ENCODE peak calls at places on chromosomes 12 and 14, in seven cellular contexts. One of them, this sample, is unnamed.

GRCh38 chr14:45868377-45868776 is 615.4 kb upstream of the MIS18BP1 start:
- DNase-seq in breast epithelium: no peak
- DNase-seq in heart left ventricle: no peak
- DNase-seq in A549: no peak
- DNase-seq in Peyer's patch: no peak
- DNase-seq in stomach: no peak
- DNase-seq in IMR-90: no peak
- DNase-seq in this sample: no peak

GRCh38 chr14:102778616-102779351 is 1.5 kb downstream of the TRAF3 start:
- DNase-seq in breast epithelium: no peak
- DNase-seq in heart left ventricle: no peak
- DNase-seq in A549: no peak
- DNase-seq in Peyer's patch: no peak
- DNase-seq in stomach: no peak
- DNase-seq in IMR-90: peak
- DNase-seq in this sample: no peak

GRCh38 chr14:54251356-54251755 is 145.5 kb upstream of the CDKN3 start:
- DNase-seq in breast epithelium: no peak
- DNase-seq in heart left ventricle: no peak
- DNase-seq in A549: no peak
- DNase-seq in Peyer's patch: no peak
- DNase-seq in stomach: peak
- DNase-seq in IMR-90: no peak
- DNase-seq in this sample: no peak

GRCh38 chr14:94355191-94355794 is 32.2 kb upstream of the SERPINA6 start:
- DNase-seq in breast epithelium: peak
- DNase-seq in heart left ventricle: no peak
- DNase-seq in A549: no peak
- DNase-seq in Peyer's patch: peak
- DNase-seq in stomach: peak
- DNase-seq in IMR-90: peak
- DNase-seq in this sample: peak

GRCh38 chr14:95328876-95329503 is 9.3 kb upstream of the CLMN start:
- DNase-seq in breast epithelium: no peak
- DNase-seq in heart left ventricle: no peak
- DNase-seq in A549: no peak
- DNase-seq in Peyer's patch: no peak
- DNase-seq in stomach: no peak
- DNase-seq in IMR-90: no peak
- DNase-seq in this sample: no peak

GRCh38 chr14:104431929-104432541 is 147.5 kb upstream of the C14orf180 start:
- DNase-seq in breast epithelium: no peak
- DNase-seq in heart left ventricle: peak
- DNase-seq in A549: no peak
- DNase-seq in Peyer's patch: no peak
- DNase-seq in stomach: no peak
- DNase-seq in IMR-90: no peak
- DNase-seq in this sample: peak

GRCh38 chr14:24063263-24063836 is 8.0 kb upstream of the CPNE6 start:
- DNase-seq in breast epithelium: no peak
- DNase-seq in heart left ventricle: no peak
- DNase-seq in A549: no peak
- DNase-seq in Peyer's patch: peak
- DNase-seq in stomach: no peak
- DNase-seq in IMR-90: no peak
- DNase-seq in this sample: no peak

GRCh38 chr14:74979442-74980397 is 23.0 kb upstream of the EIF2B2 start:
- DNase-seq in breast epithelium: no peak
- DNase-seq in heart left ventricle: peak
- DNase-seq in A549: no peak
- DNase-seq in Peyer's patch: peak
- DNase-seq in stomach: no peak
- DNase-seq in IMR-90: peak
- DNase-seq in this sample: no peak

GRCh38 chr14:23366163-23366921 is 1.4 kb upstream of the EFS start:
- DNase-seq in breast epithelium: peak
- DNase-seq in heart left ventricle: peak
- DNase-seq in A549: no peak
- DNase-seq in Peyer's patch: peak
- DNase-seq in stomach: no peak
- DNase-seq in IMR-90: peak
- DNase-seq in this sample: no peak

GRCh38 chr12:127926004-127926403 is 341.0 kb upstream of the TMEM132C start:
- DNase-seq in breast epithelium: no peak
- DNase-seq in heart left ventricle: no peak
- DNase-seq in A549: no peak
- DNase-seq in Peyer's patch: no peak
- DNase-seq in stomach: no peak
- DNase-seq in IMR-90: no peak
- DNase-seq in this sample: no peak

GRCh38 chr12:11564984-11565651 is 84.4 kb upstream of the ETV6 start:
- DNase-seq in breast epithelium: no peak
- DNase-seq in heart left ventricle: no peak
- DNase-seq in A549: no peak
- DNase-seq in Peyer's patch: no peak
- DNase-seq in stomach: no peak
- DNase-seq in IMR-90: no peak
- DNase-seq in this sample: no peak

GRCh38 chr14:99516156-99517045 is 35.2 kb downstream of the CCNK start:
- DNase-seq in breast epithelium: no peak
- DNase-seq in heart left ventricle: peak
- DNase-seq in A549: no peak
- DNase-seq in Peyer's patch: peak
- DNase-seq in stomach: no peak
- DNase-seq in IMR-90: no peak
- DNase-seq in this sample: no peak

GRCh38 chr14:90419200-90419599 is 22.4 kb downstream of the CALM1 start:
- DNase-seq in breast epithelium: peak
- DNase-seq in heart left ventricle: peak
- DNase-seq in A549: peak
- DNase-seq in Peyer's patch: peak
- DNase-seq in stomach: peak
- DNase-seq in IMR-90: peak
- DNase-seq in this sample: peak

GRCh38 chr12:4648499-4649357 is at the start of the genes AKAP3 and NDUFA9:
- DNase-seq in breast epithelium: peak
- DNase-seq in heart left ventricle: peak
- DNase-seq in A549: peak
- DNase-seq in Peyer's patch: peak
- DNase-seq in stomach: peak
- DNase-seq in IMR-90: peak
- DNase-seq in this sample: no peak

GRCh38 chr12:8742501-8742900 is 44.7 kb downstream of the RIMKLB start:
- DNase-seq in breast epithelium: no peak
- DNase-seq in heart left ventricle: no peak
- DNase-seq in A549: no peak
- DNase-seq in Peyer's patch: no peak
- DNase-seq in stomach: no peak
- DNase-seq in IMR-90: peak
- DNase-seq in this sample: no peak

GRCh38 chr12:87332987-87333761 is 696.0 kb downstream of the C12orf50 start:
- DNase-seq in breast epithelium: no peak
- DNase-seq in heart left ventricle: no peak
- DNase-seq in A549: no peak
- DNase-seq in Peyer's patch: no peak
- DNase-seq in stomach: no peak
- DNase-seq in IMR-90: peak
- DNase-seq in this sample: no peak

GRCh38 chr12:53501615-53502181 is 615 bp downstream of the TARBP2 start:
- DNase-seq in breast epithelium: no peak
- DNase-seq in heart left ventricle: no peak
- DNase-seq in A549: no peak
- DNase-seq in Peyer's patch: peak
- DNase-seq in stomach: no peak
- DNase-seq in IMR-90: no peak
- DNase-seq in this sample: no peak

GRCh38 chr14:67240168-67240932 is 885 bp upstream of the PALS1 start:
- DNase-seq in breast epithelium: peak
- DNase-seq in heart left ventricle: peak
- DNase-seq in A549: peak
- DNase-seq in Peyer's patch: peak
- DNase-seq in stomach: peak
- DNase-seq in IMR-90: peak
- DNase-seq in this sample: peak

GRCh38 chr14:72169521-72169920 is 237.3 kb downstream of the RGS6 start:
- DNase-seq in breast epithelium: no peak
- DNase-seq in heart left ventricle: no peak
- DNase-seq in A549: no peak
- DNase-seq in Peyer's patch: no peak
- DNase-seq in stomach: no peak
- DNase-seq in IMR-90: no peak
- DNase-seq in this sample: no peak

GRCh38 chr14:103846569-103847438 is 571 bp downstream of the PPP1R13B start:
- DNase-seq in breast epithelium: no peak
- DNase-seq in heart left ventricle: peak
- DNase-seq in A549: no peak
- DNase-seq in Peyer's patch: peak
- DNase-seq in stomach: peak
- DNase-seq in IMR-90: no peak
- DNase-seq in this sample: no peak

GRCh38 chr12:6199531-6200265 is 502 bp upstream of the CD9 start:
- DNase-seq in breast epithelium: peak
- DNase-seq in heart left ventricle: no peak
- DNase-seq in A549: no peak
- DNase-seq in Peyer's patch: peak
- DNase-seq in stomach: no peak
- DNase-seq in IMR-90: no peak
- DNase-seq in this sample: no peak

DNA sequence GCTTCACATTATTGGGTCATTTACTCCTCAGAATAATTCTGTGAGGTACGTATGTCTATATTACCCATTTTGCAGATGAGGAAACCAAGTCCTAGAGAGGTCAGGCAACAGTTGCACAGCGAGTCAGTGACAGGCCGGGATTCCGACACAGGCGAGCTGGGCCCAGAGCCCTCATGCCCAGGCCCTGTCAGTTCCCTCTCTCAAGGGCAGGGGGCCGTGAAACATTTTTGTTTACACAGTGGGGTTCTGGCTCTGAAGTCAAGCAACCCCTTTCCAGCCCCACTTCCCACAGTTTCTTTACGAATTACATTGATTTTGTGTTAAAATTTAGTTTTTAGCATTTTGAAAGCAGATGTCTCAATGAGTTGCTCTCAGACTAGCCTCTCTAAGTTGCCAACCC is 46.7 kb downstream of the ESRRB start:
- DNase-seq in breast epithelium: no peak
- DNase-seq in heart left ventricle: no peak
- DNase-seq in A549: no peak
- DNase-seq in Peyer's patch: no peak
- DNase-seq in stomach: no peak
- DNase-seq in IMR-90: no peak
- DNase-seq in this sample: no peak
- TF ChIP-seq CTCF in breast epithelium: no peak
- TF ChIP-seq CTCF in heart left ventricle: no peak
- TF ChIP-seq CTCF in A549: no peak
- TF ChIP-seq CTCF in Peyer's patch: no peak
- TF ChIP-seq CTCF in stomach: no peak
- TF ChIP-seq CTCF in IMR-90: no peak
- TF ChIP-seq CTCF in this sample: no peak

GRCh38 chr12:93591137-93591868 is 18.8 kb downstream of the SOCS2 start:
- DNase-seq in breast epithelium: peak
- DNase-seq in heart left ventricle: peak
- DNase-seq in A549: peak
- DNase-seq in Peyer's patch: peak
- DNase-seq in stomach: peak
- DNase-seq in IMR-90: peak
- DNase-seq in this sample: peak
- TF ChIP-seq POLR2A in breast epithelium: no peak
- TF ChIP-seq POLR2A in heart left ventricle: peak
- TF ChIP-seq POLR2A in A549: peak
- TF ChIP-seq POLR2A in Peyer's patch: no peak
- TF ChIP-seq POLR2A in stomach: peak
- TF ChIP-seq POLR2A in IMR-90: peak
- TF ChIP-seq POLR2A in this sample: no peak

DNA sequence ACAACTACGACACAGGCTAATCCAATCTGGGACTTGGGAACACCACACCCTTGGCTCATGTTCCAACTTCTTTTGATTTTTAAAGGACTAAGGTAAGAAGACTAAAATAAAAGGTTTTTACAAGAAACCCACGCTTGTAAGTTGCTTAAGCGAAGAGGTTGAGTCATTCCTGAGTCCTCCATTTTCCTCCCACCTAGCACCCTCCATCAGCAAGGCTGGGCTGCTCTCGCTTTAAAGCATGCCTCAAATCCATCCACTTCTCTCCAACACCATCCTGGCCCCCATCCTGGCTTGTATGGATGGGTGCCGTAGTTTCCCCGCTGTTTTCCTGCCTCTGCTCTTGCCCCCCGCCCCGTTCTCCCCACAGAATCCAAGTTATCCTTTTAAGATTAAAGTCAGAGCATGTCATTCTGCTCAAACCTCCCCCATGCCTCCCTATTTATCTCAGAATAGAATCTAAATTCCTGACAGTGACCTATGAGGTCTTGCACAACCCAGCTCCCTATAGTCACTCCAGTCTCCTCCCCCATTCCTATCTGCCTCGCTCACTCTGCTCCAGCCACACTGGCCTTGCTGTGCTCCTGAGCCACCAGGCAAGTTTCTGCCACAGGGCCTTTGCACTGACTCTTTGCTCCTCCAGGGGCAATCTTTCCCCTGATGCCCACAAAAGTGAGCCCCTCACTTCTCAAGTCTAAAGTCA is 34.5 kb downstream of the SCARB1 start:
- DNase-seq in breast epithelium: no peak
- DNase-seq in heart left ventricle: no peak
- DNase-seq in A549: peak
- DNase-seq in Peyer's patch: peak
- DNase-seq in stomach: no peak
- DNase-seq in IMR-90: peak
- DNase-seq in this sample: no peak
- TF ChIP-seq CTCF in breast epithelium: no peak
- TF ChIP-seq CTCF in heart left ventricle: no peak
- TF ChIP-seq CTCF in A549: no peak
- TF ChIP-seq CTCF in Peyer's patch: no peak
- TF ChIP-seq CTCF in stomach: no peak
- TF ChIP-seq CTCF in IMR-90: no peak
- TF ChIP-seq CTCF in this sample: no peak

GRCh38 chr12:124567035-124567672 is at the start of gene NCOR2:
- DNase-seq in breast epithelium: no peak
- DNase-seq in heart left ventricle: no peak
- DNase-seq in A549: no peak
- DNase-seq in Peyer's patch: no peak
- DNase-seq in stomach: no peak
- DNase-seq in IMR-90: no peak
- DNase-seq in this sample: no peak
- TF ChIP-seq POLR2A in breast epithelium: no peak
- TF ChIP-seq POLR2A in heart left ventricle: no peak
- TF ChIP-seq POLR2A in A549: peak
- TF ChIP-seq POLR2A in Peyer's patch: peak
- TF ChIP-seq POLR2A in stomach: no peak
- TF ChIP-seq POLR2A in IMR-90: no peak
- TF ChIP-seq POLR2A in this sample: no peak

This sample was measured in vagina.